ENCODE peak calls at places on chromosomes 4 and X, in nine cellular contexts. A is GM12892; M is prostate gland; W is NCI-H524; P is NCI-H82; L is mucosa of gallbladder; T is stimulated activated CD4-positive, alpha-beta T cell treated with anti-CD3 and anti-CD28 coated beads, Interleukin-12 subunit alpha, Interleukin-12 subunit beta, amount 100 ng/mL, for 24 hours; E is brain microvascular endothelial cell; Q is cardiac fibroblast. Z is an unnamed sample.

GRCh38 chrX:118188977-118189376 is 72.4 kb upstream of the KLHL13 start:
- DNase-seq in A (no peak), M (no peak), W (no peak), P (peak), L (no peak), T (no peak), E (no peak), Q (no peak), Z (no peak)

GRCh38 chr4:76784237-76784636 is 113.7 kb downstream of the SOWAHB start:
- DNase-seq in A (no peak), M (no peak), W (no peak), P (peak), L (no peak), T (no peak), E (peak), Q (peak), Z (no peak)

GRCh38 chr4:11468901-11469300 is 40.2 kb upstream of the HS3ST1 start:
- DNase-seq in A (no peak), M (no peak), W (no peak), P (no peak), L (no peak), T (no peak), E (no peak), Q (no peak), Z (peak)

GRCh38 chrX:119755981-119756533 is 2.3 kb upstream of the SOWAHD start:
- DNase-seq in A (peak), M (no peak), W (no peak), P (no peak), L (no peak), T (no peak), E (no peak), Q (no peak), Z (no peak)

GRCh38 chr4:52643846-52644245 is 15.3 kb downstream of the USP46 start:
- DNase-seq in A (no peak), M (no peak), W (no peak), P (no peak), L (peak), T (no peak), E (peak), Q (peak), Z (no peak)

GRCh38 chr4:100299019-100299418 is 108.8 kb upstream of the DDIT4L start:
- DNase-seq in A (no peak), M (no peak), W (no peak), P (peak), L (no peak), T (no peak), E (peak), Q (peak), Z (no peak)

GRCh38 chr4:1014395-1015167 is 3.2 kb downstream of the FGFRL1 start:
- DNase-seq in A (no peak), M (no peak), W (no peak), P (no peak), L (no peak), T (no peak), E (no peak), Q (no peak), Z (no peak)

GRCh38 chr4:174437756-174438155 is 84.5 kb downstream of the HPGD start:
- DNase-seq in A (no peak), M (no peak), W (no peak), P (no peak), L (no peak), T (no peak), E (peak), Q (no peak), Z (no peak)

GRCh38 chr4:5839751-5840674 is 52.9 kb downstream of the CRMP1 start:
- DNase-seq in A (no peak), M (no peak), W (no peak), P (no peak), L (no peak), T (no peak), E (no peak), Q (peak), Z (no peak)

GRCh38 chr4:15106417-15106816 is 104.1 kb downstream of the CPEB2 start:
- DNase-seq in A (no peak), M (no peak), W (no peak), P (no peak), L (no peak), T (no peak), E (peak), Q (peak), Z (no peak)

GRCh38 chr4:153022233-153022632 is 86.1 kb downstream of the FHDC1 start:
- DNase-seq in A (no peak), M (peak), W (no peak), P (no peak), L (no peak), T (no peak), E (no peak), Q (no peak), Z (peak)

GRCh38 chr4:2862528-2862927 is 18.9 kb downstream of the ADD1 start:
- DNase-seq in A (no peak), M (no peak), W (no peak), P (peak), L (no peak), T (no peak), E (peak), Q (peak), Z (no peak)

GRCh38 chr4:108694423-108694822 is 44.0 kb downstream of the OSTC start:
- DNase-seq in A (no peak), M (no peak), W (no peak), P (no peak), L (no peak), T (no peak), E (no peak), Q (no peak), Z (no peak)

GRCh38 chr4:111960241-111960667 is 185.0 kb upstream of the FAM241A start:
- DNase-seq in A (no peak), M (no peak), W (no peak), P (no peak), L (no peak), T (no peak), E (peak), Q (peak), Z (no peak)

GRCh38 chrX:41922694-41923171 is 621 bp downstream of the CASK start:
- DNase-seq in A (no peak), M (peak), W (peak), P (peak), L (no peak), T (no peak), E (no peak), Q (peak), Z (no peak)